ENCODE peak calls at places on chromosome 3, in four cellular contexts. I, D, J and K are unnamed samples.

GRCh38 chr3:46399557-46399956 is 7.3 kb downstream of the CCR5AS start:
- DNase-seq in I (no peak), D (no peak), J (no peak), K (no peak)

GRCh38 chr3:194046995-194047681 is 88.8 kb upstream of the HES1 start:
- DNase-seq in I (no peak), D (peak), J (no peak), K (no peak)

GRCh38 chr3:39541917-39542329 is 74.4 kb downstream of the MOBP start:
- DNase-seq in I (no peak), D (no peak), J (no peak), K (peak)

GRCh38 chr3:127428344-127429001 is 140.6 kb upstream of the PRR20G start:
- DNase-seq in I (no peak), D (no peak), J (no peak), K (no peak)

GRCh38 chr3:134846943-134847342 is 51.9 kb downstream of the EPHB1 start:
- DNase-seq in I (no peak), D (no peak), J (peak), K (peak)

GRCh38 chr3:143956858-143957257 is 14.8 kb upstream of the DIPK2A start:
- DNase-seq in I (no peak), D (no peak), J (no peak), K (peak)

GRCh38 chr3:46913644-46914043 is 36.1 kb downstream of the PTH1R start:
- DNase-seq in I (no peak), D (no peak), J (no peak), K (peak)

GRCh38 chr3:123618768-123619484 is 34.1 kb upstream of the HACD2 start:
- DNase-seq in I (no peak), D (no peak), J (no peak), K (peak)